ENCODE peak calls at places on chromosomes 6 and 20, in four cellular contexts. One of them, this sample, is unnamed.

GRCh38 chr6:46926481-46926880 is 4.7 kb upstream of the ADGRF5 start:
- DNase-seq in H9: no peak
- DNase-seq in H1: no peak
- DNase-seq in neuronal stem cell: no peak
- DNase-seq in this sample: no peak

GRCh38 chr20:36998652-36999051 is 47.1 kb upstream of the SAMHD1 start:
- DNase-seq in neuronal stem cell: no peak
- DNase-seq in H1: no peak
- DNase-seq in H9: no peak
- DNase-seq in this sample: no peak

GRCh38 chr6:6599468-6599873 is 11.0 kb downstream of the LY86 start:
- DNase-seq in neuronal stem cell: no peak
- DNase-seq in H1: no peak
- DNase-seq in H9: no peak
- DNase-seq in this sample: no peak

GRCh38 chr20:38680492-38681118 is 43.7 kb upstream of the SLC32A1 start:
- DNase-seq in neuronal stem cell: peak
- DNase-seq in H1: peak
- DNase-seq in H9: peak
- DNase-seq in this sample: peak

GRCh38 chr20:62952373-62953166 is at the start of gene SLC17A9:
- DNase-seq in neuronal stem cell: no peak
- DNase-seq in H9: peak
- DNase-seq in H1: peak
- DNase-seq in this sample: peak

GRCh38 chr20:4998160-4998651 is 3.1 kb downstream of the SLC23A2 start:
- DNase-seq in neuronal stem cell: no peak
- DNase-seq in H1: no peak
- DNase-seq in H9: no peak
- DNase-seq in this sample: no peak

GRCh38 chr6:20013485-20013884 is 176.3 kb downstream of the ID4 start:
- DNase-seq in neuronal stem cell: no peak
- DNase-seq in H1: no peak
- DNase-seq in H9: no peak
- DNase-seq in this sample: no peak

GRCh38 chr6:112956696-112957525 is 609.8 kb downstream of the RFPL4B start:
- DNase-seq in neuronal stem cell: no peak
- DNase-seq in H9: no peak
- DNase-seq in H1: no peak
- DNase-seq in this sample: peak

GRCh38 chr6:10630178-10630577 is 64.2 kb downstream of the C6orf52 start:
- DNase-seq in H9: no peak
- DNase-seq in neuronal stem cell: no peak
- DNase-seq in H1: no peak
- DNase-seq in this sample: no peak

GRCh38 chr6:111552241-111552744 is 53.4 kb downstream of the TRAF3IP2 start:
- DNase-seq in H1: no peak
- DNase-seq in H9: peak
- DNase-seq in neuronal stem cell: peak
- DNase-seq in this sample: peak

GRCh38 chr6:142846459-142846831 is 98.5 kb downstream of the HIVEP2 start:
- DNase-seq in H1: no peak
- DNase-seq in neuronal stem cell: no peak
- DNase-seq in H9: no peak
- DNase-seq in this sample: peak

GRCh38 chr6:142845143-142845571 is 99.8 kb downstream of the HIVEP2 start:
- DNase-seq in neuronal stem cell: no peak
- DNase-seq in H1: no peak
- DNase-seq in H9: no peak
- DNase-seq in this sample: peak

GRCh38 chr6:142845624-142846458 is 99.1 kb downstream of the HIVEP2 start:
- DNase-seq in neuronal stem cell: peak
- DNase-seq in H1: peak
- DNase-seq in H9: peak
- DNase-seq in this sample: peak

GRCh38 chr6:142848156-142848555 is 96.8 kb downstream of the HIVEP2 start:
- DNase-seq in neuronal stem cell: no peak
- DNase-seq in H1: no peak
- DNase-seq in H9: no peak
- DNase-seq in this sample: no peak

GRCh38 chr6:142846883-142847287 is 98.1 kb downstream of the HIVEP2 start:
- DNase-seq in H9: no peak
- DNase-seq in H1: no peak
- DNase-seq in neuronal stem cell: no peak
- DNase-seq in this sample: peak
- H3K23ac ChIP-seq in H9: no peak
- H3K23ac ChIP-seq in H1: no peak
- H3K23ac ChIP-seq in neuronal stem cell: no peak
- H3K23ac ChIP-seq in this sample: no peak

DNA sequence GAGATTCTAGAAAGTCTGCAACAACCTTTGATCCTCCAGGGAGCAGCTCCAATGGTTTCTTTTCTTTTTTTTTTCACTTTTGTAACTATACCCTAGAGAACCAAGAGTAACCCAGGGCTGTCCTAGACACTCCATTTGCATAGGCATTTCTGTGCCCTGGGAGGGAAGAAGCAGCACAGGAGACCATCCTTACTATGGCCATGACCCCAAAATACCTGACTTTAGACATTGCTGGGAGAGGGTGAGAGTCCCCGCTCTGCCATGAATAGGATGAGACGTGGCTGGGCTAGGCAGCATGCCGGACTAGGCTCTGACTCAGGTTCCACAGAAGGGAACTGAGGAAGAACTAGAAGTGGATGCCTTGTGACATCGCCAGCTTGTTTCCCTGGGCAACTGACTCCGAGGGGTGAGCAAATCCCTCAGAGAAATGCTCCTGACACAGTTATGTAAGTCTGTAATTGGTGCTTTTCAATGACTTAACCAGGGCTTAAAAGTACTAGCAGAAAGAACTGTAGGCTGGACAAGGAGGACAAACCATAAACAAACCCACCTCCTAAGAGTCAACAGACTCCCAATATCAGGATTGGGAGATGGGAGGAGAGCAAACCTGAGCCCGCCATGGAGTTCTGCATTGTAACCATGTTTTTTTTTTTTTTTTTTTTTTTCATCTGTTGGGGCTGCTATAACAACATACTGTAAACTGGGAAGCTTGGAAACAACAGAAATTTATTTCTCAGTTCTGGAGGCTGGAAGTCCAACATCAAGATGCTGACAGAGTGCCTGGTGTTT is 899 bp upstream of the ADTRP start:
- DNase-seq in H1: no peak
- DNase-seq in neuronal stem cell: no peak
- DNase-seq in H9: no peak
- DNase-seq in this sample: no peak
- H2BK12ac ChIP-seq in H1: no peak
- H2BK12ac ChIP-seq in neuronal stem cell: no peak
- H2BK12ac ChIP-seq in H9: no peak
- H2BK12ac ChIP-seq in this sample: no peak

DNA sequence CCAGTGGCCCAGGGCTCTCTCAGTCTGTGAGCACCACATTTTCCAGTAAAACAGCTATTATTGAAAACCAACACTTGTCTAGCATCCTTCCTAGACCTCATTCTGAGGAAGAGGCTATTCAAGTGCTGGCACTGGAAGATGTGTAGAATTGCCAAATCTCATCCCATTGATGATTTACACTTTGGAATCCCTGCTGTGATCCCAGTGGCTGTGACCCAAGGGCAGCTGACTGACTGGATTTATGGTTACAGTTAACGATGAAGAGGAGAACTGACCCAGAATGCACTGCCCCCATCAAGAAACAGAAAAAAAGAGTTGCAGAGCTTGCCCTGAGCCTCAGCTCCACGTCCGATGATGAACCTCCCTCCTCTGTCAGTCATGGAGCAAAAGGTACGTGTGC is 2.4 kb downstream of the CMTR1 start:
- DNase-seq in H9: no peak
- DNase-seq in neuronal stem cell: no peak
- DNase-seq in H1: no peak
- DNase-seq in this sample: no peak
- H2BK5ac ChIP-seq in H9: no peak
- H2BK5ac ChIP-seq in neuronal stem cell: no peak
- H2BK5ac ChIP-seq in H1: no peak
- H2BK5ac ChIP-seq in this sample: no peak

GRCh38 chr6:25173232-25173631 is 105.9 kb upstream of the CARMIL1 start:
- DNase-seq in H1: no peak
- DNase-seq in neuronal stem cell: no peak
- DNase-seq in H9: no peak
- DNase-seq in this sample: peak
- H3K23ac ChIP-seq in H1: no peak
- H3K23ac ChIP-seq in neuronal stem cell: no peak
- H3K23ac ChIP-seq in H9: no peak
- H3K23ac ChIP-seq in this sample: no peak